ENCODE peak calls at places on chromosomes 5 and 9, in seven cellular contexts. Q is ascending aorta, E is fibroblast of the aortic adventitia, L is suprapubic skin, C is HCT116, B is transverse colon, S is OCI-LY7. G is an unnamed sample.

GRCh38 chr5:173745123-173745522 is 128.7 kb upstream of the BOD1 start:
- DNase-seq in E (no peak), B (peak), S (peak), L (no peak), Q (no peak), C (no peak), G (peak)

GRCh38 chr5:180133551-180133950 is 62.0 kb upstream of the RNF130 start:
- DNase-seq in S (no peak), E (no peak), L (peak), C (no peak), Q (peak), B (no peak), G (no peak)

GRCh38 chr5:169717298-169717697 is 80.2 kb downstream of the DOCK2 start:
- DNase-seq in L (no peak), S (no peak), E (peak), B (no peak), Q (no peak), C (no peak), G (no peak)

GRCh38 chr5:132962429-132962928 is 955 bp downstream of the AFF4 start:
- DNase-seq in S (peak), B (peak), C (peak), E (peak), L (no peak), Q (no peak), G (no peak)

GRCh38 chr5:28766565-28767158 is 1728.3 kb upstream of the CDH9 start:
- DNase-seq in E (peak), B (no peak), L (no peak), S (peak), Q (no peak), C (peak), G (no peak)

GRCh38 chr9:136974834-136975535 is 2.3 kb upstream of the PTGDS start:
- DNase-seq in E (no peak), B (no peak), C (no peak), Q (no peak), L (no peak), S (no peak), G (no peak)

GRCh38 chr5:142063878-142064331 is 44.7 kb upstream of the NDFIP1 start:
- DNase-seq in L (peak), E (peak), Q (peak), C (no peak), S (no peak), B (peak), G (no peak)

GRCh38 chr9:122122468-122122867 is 29.4 kb upstream of the TTLL11 start:
- DNase-seq in E (no peak), Q (no peak), C (no peak), S (no peak), B (no peak), L (no peak), G (no peak)

GRCh38 chr9:136588663-136589464 is 43.0 kb upstream of the NOTCH1 start:
- DNase-seq in Q (no peak), L (no peak), B (no peak), S (no peak), E (no peak), C (no peak), G (no peak)

GRCh38 chr9:91245432-91246313 is 116.0 kb downstream of the AUH start:
- DNase-seq in E (peak), L (no peak), B (no peak), C (no peak), S (no peak), Q (no peak), G (no peak)

GRCh38 chr5:52564594-52564993 is 223.1 kb upstream of the ITGA1 start:
- DNase-seq in B (no peak), Q (no peak), E (no peak), L (no peak), S (no peak), C (no peak), G (no peak)

GRCh38 chr5:66960373-66961137 is 236.0 kb downstream of the CD180 start:
- DNase-seq in L (no peak), B (peak), E (peak), S (no peak), C (no peak), Q (no peak), G (no peak)

GRCh38 chr5:175696139-175696854 is 38.4 kb downstream of the HRH2 start:
- DNase-seq in L (no peak), B (peak), C (peak), E (no peak), S (peak), Q (peak), G (no peak)

GRCh38 chr5:69485471-69485870 is 7.1 kb upstream of the OCLN start:
- DNase-seq in Q (no peak), L (no peak), C (no peak), E (no peak), B (no peak), S (no peak), G (no peak)

GRCh38 chr5:156677963-156678362 is 172.1 kb upstream of the PPP1R2B start:
- DNase-seq in Q (no peak), L (no peak), B (no peak), C (no peak), S (no peak), E (no peak), G (no peak)

GRCh38 chr5:142849880-142850279 is 79.7 kb downstream of the ARHGAP26 start:
- DNase-seq in L (no peak), C (no peak), Q (no peak), E (no peak), B (no peak), S (no peak), G (no peak)

GRCh38 chr9:127526655-127527559 is 75.6 kb downstream of the LRSAM1 start:
- DNase-seq in S (no peak), B (no peak), E (no peak), C (no peak), L (no peak), Q (no peak), G (no peak)

GRCh38 chr9:9003184-9003583 is 1203.6 kb upstream of the DMAC1 start:
- DNase-seq in L (no peak), E (peak), Q (no peak), B (no peak), S (no peak), C (no peak), G (no peak)

GRCh38 chr5:44332360-44332971 is 56.8 kb downstream of the FGF10 start:
- DNase-seq in B (no peak), Q (no peak), E (peak), C (peak), L (no peak), S (peak), G (no peak)

GRCh38 chr5:130651440-130651839 is 513.6 kb downstream of the HINT1 start:
- DNase-seq in S (no peak), E (no peak), L (no peak), B (no peak), C (no peak), Q (no peak), G (no peak)

GRCh38 chr9:127158995-127159801 is 36.8 kb upstream of the ANGPTL2 start:
- DNase-seq in E (peak), C (peak), S (peak), L (no peak), Q (peak), B (peak), G (no peak)

GRCh38 chr9:127628644-127629467 is 16.8 kb downstream of the STXBP1 start:
- DNase-seq in L (no peak), S (no peak), C (no peak), E (peak), B (no peak), Q (no peak), G (no peak)

GRCh38 chr5:141904551-141904950 is 19.1 kb upstream of the DELE1 start:
- DNase-seq in S (no peak), Q (no peak), B (no peak), E (no peak), C (no peak), L (no peak), G (no peak)

GRCh38 chr5:5421149-5421960 is 1.1 kb upstream of the ICE1 start:
- DNase-seq in C (no peak), B (peak), S (peak), Q (no peak), E (peak), L (no peak), G (no peak)

DNA sequence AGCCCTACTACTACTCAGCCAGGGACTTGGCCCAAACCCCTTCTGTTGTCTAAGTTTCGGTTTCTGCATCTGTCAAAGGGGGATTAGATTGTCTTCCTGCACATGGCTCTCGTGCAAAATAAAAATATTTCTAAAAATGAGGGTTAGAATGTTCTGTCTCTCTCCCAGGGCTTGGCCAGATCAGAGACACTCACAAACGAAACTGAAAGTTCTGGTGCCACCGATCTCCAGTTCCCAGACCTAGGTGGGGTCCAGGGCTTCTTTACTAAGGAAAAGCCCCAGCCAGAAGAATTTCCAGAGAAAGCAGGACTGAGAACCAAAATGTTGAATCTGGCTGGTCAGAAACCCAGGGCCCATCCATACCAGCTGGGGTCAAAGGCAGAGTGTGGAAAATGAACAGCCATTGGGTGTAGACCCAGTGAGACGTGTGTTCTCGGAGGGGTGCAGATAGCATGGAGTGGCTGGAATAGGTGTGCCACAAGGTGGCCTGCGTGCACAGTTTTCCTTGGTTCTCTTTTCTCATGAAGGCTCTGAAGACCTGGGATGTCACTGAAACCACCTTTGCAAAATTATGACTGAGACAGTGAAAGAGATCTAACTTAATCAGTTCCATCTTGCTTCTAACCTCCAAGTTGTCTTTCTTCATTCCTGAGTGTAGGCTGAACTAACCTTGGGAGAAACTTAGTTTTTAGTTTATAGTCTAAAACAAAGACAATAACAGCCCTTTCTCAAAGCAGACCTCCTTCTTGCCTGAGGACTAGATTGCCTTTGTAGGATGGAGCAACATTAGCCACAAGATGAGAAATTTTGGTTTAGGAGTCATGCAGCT is 2.2 kb upstream of the SLC23A1 start:
- DNase-seq in B (peak), Q (no peak), C (no peak), E (peak), L (no peak), S (peak), G (no peak)
- TF ChIP-seq CTCF in B (peak), Q (peak), C (peak), E (peak), L (no peak), S (peak), G (no peak)

DNA sequence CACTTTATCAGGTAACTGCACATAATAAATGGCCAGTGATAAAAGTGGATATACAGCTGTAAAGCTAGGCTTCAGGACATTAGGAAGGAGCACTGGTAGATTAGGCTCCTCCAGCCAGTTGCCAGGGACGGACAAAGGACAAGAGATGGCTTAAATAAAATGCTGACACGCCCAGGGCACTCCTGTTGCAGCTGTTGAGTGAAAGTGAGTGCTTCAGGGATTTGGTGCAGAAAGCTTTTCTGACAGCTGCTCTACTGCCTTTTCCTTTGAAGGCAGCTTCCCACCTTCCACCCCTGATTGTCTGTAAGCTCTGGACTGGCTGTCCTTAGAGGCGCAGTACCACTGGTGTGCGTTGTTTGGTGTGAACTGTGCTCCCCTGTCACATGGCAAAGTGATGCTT is 259.3 kb downstream of the PDZD2 start:
- DNase-seq in L (no peak), B (no peak), S (no peak), Q (no peak), E (no peak), C (no peak), G (no peak)
- TF ChIP-seq CTCF in L (no peak), B (no peak), S (no peak), Q (no peak), E (no peak), C (no peak), G (no peak)

GRCh38 chr5:129079496-129079895 is 15.1 kb upstream of the ISOC1 start:
- DNase-seq in Q (no peak), C (no peak), E (no peak), S (no peak), L (no peak), B (no peak), G (no peak)

GRCh38 chr5:129078660-129079059 is 15.9 kb upstream of the ISOC1 start:
- DNase-seq in E (no peak), L (no peak), S (no peak), C (no peak), Q (no peak), B (no peak), G (no peak)

GRCh38 chr5:129078247-129078646 is 16.3 kb upstream of the ISOC1 start:
- DNase-seq in C (no peak), E (no peak), Q (no peak), S (no peak), L (no peak), B (no peak), G (no peak)

GRCh38 chr5:129077433-129078075 is 17.0 kb upstream of the ISOC1 start:
- DNase-seq in B (no peak), S (no peak), E (no peak), L (no peak), C (no peak), Q (no peak), G (no peak)

DNA sequence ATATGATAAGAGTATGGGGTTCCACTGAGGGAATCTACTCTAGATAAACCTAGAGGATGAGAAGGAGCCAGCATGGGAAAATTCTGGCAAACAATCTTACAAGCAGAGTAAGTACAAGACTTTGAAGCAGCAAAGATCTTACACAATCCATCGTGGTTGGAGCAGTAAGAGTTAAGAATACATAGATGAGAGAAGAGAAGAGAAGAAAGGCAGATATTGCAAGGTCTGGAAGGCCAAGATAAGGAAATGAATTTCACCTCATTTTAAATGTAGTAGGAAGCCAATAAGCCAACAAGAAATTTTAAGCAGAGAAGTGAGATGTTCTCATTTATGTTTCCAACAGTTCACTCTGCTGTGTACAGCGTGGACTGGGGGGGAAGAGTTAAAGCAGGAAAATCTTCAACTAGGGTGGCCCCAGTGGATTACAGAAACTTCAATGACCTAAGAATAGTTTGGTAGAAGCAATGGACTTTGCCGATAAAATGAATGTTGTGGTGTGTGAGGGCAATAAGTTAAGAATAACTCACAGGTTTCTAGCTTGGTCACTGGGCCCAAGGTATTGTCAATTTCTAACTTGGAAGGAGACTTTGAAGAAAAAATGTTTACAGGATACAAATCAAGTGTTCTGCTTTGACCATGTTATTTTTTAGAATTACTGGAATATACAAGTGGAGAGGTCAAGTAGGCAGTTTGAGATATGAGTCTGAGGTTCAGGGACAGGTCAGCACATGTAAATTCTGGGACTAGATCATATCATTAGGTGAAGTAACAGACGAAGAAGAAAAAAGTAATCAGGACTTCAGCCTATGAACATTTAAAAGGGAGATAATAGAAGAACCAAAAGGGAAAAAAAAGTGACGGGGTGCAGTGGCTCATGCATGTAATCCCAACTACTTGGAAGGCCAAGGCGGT is 12.1 kb upstream of the ISOC1 start:
- DNase-seq in S (no peak), L (no peak), E (no peak), B (no peak), Q (no peak), C (no peak), G (no peak)
- TF ChIP-seq CTCF in S (no peak), L (no peak), E (no peak), B (no peak), Q (no peak), C (no peak), G (no peak)

GRCh38 chr9:89428901-89429890 is 68.7 kb downstream of the SEMA4D start:
- DNase-seq in Q (no peak), E (no peak), L (no peak), B (peak), C (no peak), S (peak), G (no peak)
- TF ChIP-seq CTCF in Q (no peak), E (no peak), L (peak), B (peak), C (peak), S (peak), G (no peak)

DNA sequence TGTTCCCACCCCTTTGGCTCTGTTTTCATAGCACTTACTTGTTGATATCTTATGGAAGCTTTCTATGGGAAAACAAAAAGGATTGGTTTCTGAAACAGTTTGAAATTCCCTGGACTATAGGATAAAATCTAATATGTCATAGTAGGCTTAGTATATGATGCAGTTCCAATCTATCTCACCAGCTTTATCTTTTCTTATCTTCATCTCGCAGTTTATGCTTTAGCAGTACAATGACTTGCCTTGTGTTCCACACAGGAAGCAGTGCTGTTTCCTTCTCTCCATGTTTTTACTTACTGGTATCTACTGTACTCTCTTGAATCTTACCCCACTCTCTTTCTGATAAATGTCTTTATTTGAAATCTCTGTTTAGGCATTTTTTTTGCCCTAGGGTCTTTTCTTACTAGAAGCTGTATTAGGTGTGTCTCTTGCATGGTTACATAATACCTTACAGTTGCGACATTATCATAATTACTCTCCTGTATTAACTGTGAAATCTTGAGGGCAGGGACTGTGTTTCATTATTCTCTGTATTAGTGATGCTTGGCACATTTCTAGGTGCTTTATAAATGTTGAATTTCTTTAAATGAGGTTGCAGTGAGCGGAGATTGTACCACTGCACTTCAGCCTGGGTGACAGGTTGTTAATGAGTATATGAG is 76.3 kb downstream of the FOCAD start:
- DNase-seq in C (no peak), Q (no peak), L (no peak), S (no peak), B (no peak), E (peak), G (no peak)
- TF ChIP-seq CTCF in C (no peak), Q (no peak), L (no peak), S (no peak), B (no peak), E (no peak), G (no peak)

GRCh38 chr9:130921483-130921806 is 17.6 kb downstream of the FIBCD1 start:
- DNase-seq in L (no peak), Q (no peak), B (no peak), E (no peak), C (no peak), S (no peak), G (no peak)

GRCh38 chr9:130923611-130924447 is 15.2 kb downstream of the FIBCD1 start:
- DNase-seq in Q (no peak), S (no peak), B (no peak), L (no peak), E (no peak), C (no peak), G (no peak)

GRCh38 chr9:130922815-130923610 is 16.0 kb downstream of the FIBCD1 start:
- DNase-seq in C (no peak), E (no peak), Q (no peak), B (no peak), S (no peak), L (no peak), G (no peak)

GRCh38 chr9:130920762-130921482 is 18.1 kb downstream of the FIBCD1 start:
- DNase-seq in E (no peak), B (no peak), Q (no peak), L (no peak), C (no peak), S (no peak), G (no peak)

GRCh38 chr9:130921923-130922662 is 17.0 kb downstream of the FIBCD1 start:
- DNase-seq in E (no peak), C (no peak), L (no peak), B (no peak), Q (no peak), S (no peak), G (no peak)
- TF ChIP-seq CTCF in E (no peak), C (no peak), L (no peak), B (no peak), Q (no peak), S (no peak), G (no peak)

GRCh38 chr9:7273575-7273974 is 515.8 kb downstream of the KDM4C start:
- DNase-seq in E (peak), L (no peak), C (no peak), Q (no peak), S (no peak), B (no peak), G (no peak)
- TF ChIP-seq CTCF in E (peak), L (no peak), C (peak), Q (peak), S (no peak), B (no peak), G (no peak)

GRCh38 chr9:4662108-4662988 is at the start of gene PLPP6:
- DNase-seq in S (peak), L (peak), E (peak), Q (peak), B (peak), C (peak), G (peak)
- TF ChIP-seq CTCF in S (peak), L (peak), E (peak), Q (peak), B (peak), C (peak), G (no peak)